ENCODE peak calls at places on chromosome 10, in eight cellular contexts. Q is NCI-H345; X is ecto neural progenitor cell; E is H7; I is frontal cortex; V is stimulated activated CD8-positive, alpha-beta memory T cell treated with anti-CD3 and anti-CD28 coated beads, Interleukin-15, amount 100 ng/mL, for 24 hours; Z is T follicular helper cell; U is dermis blood vessel endothelial cell. P is an unnamed sample.
A peak's percentile ranks its signal among the peaks of the same experiment; 100 is the strongest.

GRCh38 chr10:35172574-35172973 is 45.9 kb downstream of the CREM start:
- DNase-seq in U (peak; percentile 97), X (no peak), I (no peak), E (no peak), V (no peak), Z (no peak), Q (no peak), P (no peak)

GRCh38 chr10:30540286-30540685 is 89.3 kb downstream of the LYZL2 start:
- DNase-seq in V (no peak), Q (no peak), E (no peak), Z (no peak), I (no peak), U (no peak), X (no peak), P (no peak)

GRCh38 chr10:3105166-3105565 is 37.8 kb downstream of the PFKP start:
- DNase-seq in Q (no peak), E (no peak), I (no peak), Z (no peak), V (no peak), X (no peak), U (no peak), P (no peak)

GRCh38 chr10:60163786-60164185 is 225.9 kb downstream of the ANK3 start:
- DNase-seq in I (no peak), X (no peak), E (no peak), Q (no peak), U (no peak), Z (no peak), V (no peak), P (no peak)

GRCh38 chr10:43855667-43856210 is 207.1 kb upstream of the ZNF32 start:
- DNase-seq in X (no peak), U (no peak), Z (no peak), I (no peak), E (no peak), V (no peak), Q (no peak), P (no peak)

GRCh38 chr10:85420501-85421191 is 945.9 kb downstream of the GRID1 start:
- DNase-seq in E (peak; percentile 68), Q (peak; percentile 4), U (no peak), V (no peak), I (no peak), Z (no peak), X (peak; percentile 67), P (no peak)

GRCh38 chr10:62057359-62057758 is 155.9 kb downstream of the ARID5B start:
- DNase-seq in I (no peak), Q (no peak), U (peak; percentile 32), V (no peak), Z (no peak), X (no peak), E (no peak), P (no peak)

GRCh38 chr10:127797339-127797738 is 60.4 kb downstream of the FOXI2 start:
- DNase-seq in V (no peak), X (peak; percentile 63), Z (no peak), Q (no peak), I (no peak), U (peak; percentile 11), E (no peak), P (no peak)

GRCh38 chr10:116000151-116000550 is 272.9 kb downstream of the GFRA1 start:
- DNase-seq in X (no peak), Z (no peak), I (no peak), V (no peak), E (no peak), U (no peak), Q (no peak), P (no peak)

GRCh38 chr10:60853107-60853506 is 74.8 kb downstream of the CDK1 start:
- DNase-seq in E (no peak), Q (no peak), U (no peak), Z (no peak), I (no peak), X (no peak), V (no peak), P (no peak)

GRCh38 chr10:86848747-86849146 is 92.3 kb downstream of the BMPR1A start:
- DNase-seq in X (no peak), E (no peak), U (no peak), I (no peak), Z (no peak), Q (no peak), V (no peak), P (no peak)

GRCh38 chr10:101014966-101015581 is 15.5 kb downstream of the LZTS2 start:
- DNase-seq in X (no peak), U (peak; percentile 36), I (no peak), E (no peak), V (no peak), Q (no peak), Z (no peak), P (no peak)

GRCh38 chr10:47410862-47411261 is 26.8 kb upstream of the ZNF488 start:
- DNase-seq in Z (no peak), U (no peak), E (no peak), I (no peak), Q (no peak), X (no peak), V (no peak), P (no peak)

GRCh38 chr10:124734311-124735166 is 9.6 kb downstream of the FAM53B start:
- DNase-seq in Z (no peak), U (no peak), I (no peak), Q (no peak), V (no peak), X (no peak), E (no peak), P (peak; percentile 41)

GRCh38 chr10:104706886-104707285 is 65.8 kb downstream of the SORCS3 start:
- DNase-seq in I (no peak), U (no peak), V (no peak), Q (no peak), E (no peak), X (no peak), Z (no peak), P (no peak)

GRCh38 chr10:89332092-89332633 is 4.4 kb downstream of the IFIT3 start:
- DNase-seq in X (no peak), U (peak; percentile 57), Z (no peak), I (no peak), E (no peak), Q (no peak), V (no peak), P (no peak)

GRCh38 chr10:103812004-103812403 is 43.4 kb downstream of the SH3PXD2A start:
- DNase-seq in V (no peak), I (no peak), Z (no peak), Q (no peak), E (no peak), X (no peak), U (no peak), P (no peak)

GRCh38 chr10:24952146-24952700 is at the start of gene PRTFDC1:
- DNase-seq in Q (peak; percentile 19), U (peak; percentile 35), Z (peak; percentile 1), X (peak; percentile 66), E (peak; percentile 83), I (peak; percentile 67), V (no peak), P (no peak)

GRCh38 chr10:71766717-71767419 is 6.5 kb downstream of the VSIR start:
- DNase-seq in Q (no peak), I (no peak), X (no peak), U (peak; percentile 80), V (no peak), Z (no peak), E (no peak), P (no peak)

GRCh38 chr10:18786458-18786857 is 127.2 kb downstream of the ARL5B start:
- DNase-seq in Z (no peak), X (no peak), U (no peak), V (no peak), E (no peak), Q (no peak), I (no peak), P (no peak)

GRCh38 chr10:35870665-35871310 is 228.7 kb upstream of the FZD8 start:
- DNase-seq in U (no peak), E (no peak), I (no peak), X (no peak), V (no peak), Q (no peak), Z (no peak), P (no peak)

GRCh38 chr10:133309720-133310398 is 1.1 kb downstream of the ZNF511 start:
- DNase-seq in Q (peak; percentile 67), U (no peak), I (no peak), Z (no peak), E (no peak), V (no peak), X (no peak), P (no peak)

GRCh38 chr10:79266543-79267312 is 80.5 kb upstream of the PPIF start:
- DNase-seq in E (no peak), Q (no peak), U (peak; percentile 91), Z (no peak), I (no peak), V (no peak), X (no peak), P (no peak)

GRCh38 chr10:101267776-101268175 is 38.5 kb upstream of the LBX1 start:
- DNase-seq in I (no peak), Z (no peak), E (no peak), U (no peak), V (no peak), Q (no peak), X (no peak), P (no peak)

GRCh38 chr10:122962405-122962804 is 8.4 kb upstream of the C10orf88 start:
- DNase-seq in X (no peak), I (no peak), U (no peak), V (no peak), Z (no peak), E (no peak), Q (no peak), P (no peak)

GRCh38 chr10:29993319-29993876 is 66.0 kb downstream of the JCAD start:
- DNase-seq in U (no peak), E (no peak), Q (no peak), V (no peak), I (no peak), X (no peak), Z (no peak), P (no peak)

GRCh38 chr10:99266383-99266782 is 30.7 kb upstream of the HPSE2 start:
- DNase-seq in E (no peak), I (no peak), Z (no peak), V (no peak), U (no peak), X (peak; percentile 77), Q (peak; percentile 95), P (no peak)

GRCh38 chr10:49592726-49593563 is 17.2 kb upstream of the SLC18A3 start:
- DNase-seq in Q (peak; percentile 37), V (peak; percentile 16), I (peak; percentile 65), U (peak; percentile 78), E (peak; percentile 89), Z (peak; percentile 19), X (peak; percentile 72), P (no peak)

GRCh38 chr10:98402931-98403717 is 11.9 kb downstream of the PYROXD2 start:
- DNase-seq in Q (no peak), Z (no peak), U (no peak), E (no peak), I (no peak), X (no peak), V (no peak), P (no peak)

GRCh38 chr10:110214380-110214826 is 7.0 kb downstream of the MXI1 start:
- DNase-seq in Q (no peak), U (no peak), V (no peak), E (no peak), X (no peak), Z (no peak), I (no peak), P (no peak)

GRCh38 chr10:47256753-47257336 is 43.2 kb upstream of the GDF10 start:
- DNase-seq in U (no peak), X (no peak), Z (no peak), E (no peak), V (no peak), I (no peak), Q (no peak), P (no peak)

GRCh38 chr10:77592946-77593636 is 44.5 kb downstream of the KCNMA1 start:
- DNase-seq in I (no peak), U (no peak), X (no peak), Z (no peak), E (no peak), V (no peak), Q (no peak), P (no peak)

GRCh38 chr10:35639651-35640311 is 2.3 kb downstream of the FZD8 start:
- DNase-seq in V (no peak), I (no peak), X (peak; percentile 72), E (peak; percentile 61), U (peak; percentile 56), Q (peak; percentile 8), Z (no peak), P (no peak)

GRCh38 chr10:9198611-9199010 is 1144.1 kb downstream of the GATA3 start:
- DNase-seq in V (no peak), X (no peak), Z (no peak), E (no peak), U (no peak), Q (no peak), I (no peak), P (no peak)